ENCODE peak calls at places on chromosomes 6 and 20, in five cellular contexts. B is K562, W is A549, G is WTC11, O is HCT116. Z is an unnamed sample.

GRCh38 chr6:28053584-28053983 is 26.8 kb upstream of the ZNF165 start:
- DNase-seq in G (no peak), B (no peak), W (no peak), O (no peak), Z (no peak)

GRCh38 chr6:139338845-139339244 is 35.6 kb downstream of the CITED2 start:
- DNase-seq in W (no peak), B (no peak), G (no peak), O (no peak), Z (peak; percentile 97)

GRCh38 chr6:148891027-148891783 is 144.4 kb downstream of the UST start:
- DNase-seq in G (no peak), W (no peak), B (no peak), O (no peak), Z (no peak)

GRCh38 chr6:17714879-17715860 is 8.4 kb upstream of the NUP153 start:
- DNase-seq in B (peak; percentile 92), G (no peak), O (peak; percentile 74), W (peak; percentile 70), Z (peak; percentile 90)

GRCh38 chr6:131488780-131489179 is 84.2 kb upstream of the ARG1 start:
- DNase-seq in G (no peak), B (no peak), O (no peak), W (no peak), Z (no peak)

GRCh38 chr6:41072836-41073202 is at the start of gene NFYA:
- DNase-seq in W (no peak), O (no peak), B (no peak), G (peak; percentile 100), Z (no peak)

GRCh38 chr20:49279677-49280462 is 2.0 kb upstream of the ZNFX1 start:
- DNase-seq in B (peak; percentile 32), O (no peak), W (no peak), G (no peak), Z (peak; percentile 55)

GRCh38 chr6:31114970-31115849 is 610 bp downstream of the PSORS1C1 start:
- DNase-seq in G (no peak), W (peak; percentile 79), O (peak; percentile 58), B (peak; percentile 48), Z (peak; percentile 23)

GRCh38 chr6:168123165-168123911 is 44.3 kb upstream of the FRMD1 start:
- DNase-seq in W (no peak), O (no peak), B (no peak), G (no peak), Z (no peak)

GRCh38 chr6:119602215-119603178 is 252.9 kb upstream of the MAN1A1 start:
- DNase-seq in W (no peak), O (no peak), G (no peak), B (no peak), Z (no peak)

GRCh38 chr20:40508821-40509220 is 180.2 kb downstream of the MAFB start:
- DNase-seq in O (no peak), B (no peak), W (no peak), G (no peak), Z (no peak)

GRCh38 chr6:42450314-42451145 is 1.2 kb downstream of the TRERF1 start:
- DNase-seq in W (no peak), G (no peak), B (no peak), O (no peak), Z (peak; percentile 60)

GRCh38 chr6:56683882-56684281 is 41.2 kb upstream of the DST start:
- DNase-seq in W (peak; percentile 79), B (no peak), O (no peak), G (no peak), Z (no peak)

GRCh38 chr6:125821825-125822281 is 31.1 kb downstream of the NCOA7 start:
- DNase-seq in O (no peak), W (no peak), B (no peak), G (no peak), Z (no peak)

GRCh38 chr6:165846123-165846966 is 183.3 kb upstream of the PDE10A start:
- DNase-seq in G (no peak), B (no peak), W (no peak), O (no peak), Z (no peak)

GRCh38 chr6:5878792-5879191 is 127.9 kb downstream of the NRN1 start:
- DNase-seq in G (no peak), W (no peak), O (no peak), B (no peak), Z (no peak)

GRCh38 chr6:149138093-149138492 is 179.4 kb upstream of the TAB2 start:
- DNase-seq in O (no peak), B (no peak), G (no peak), W (no peak), Z (no peak)

GRCh38 chr6:42050897-42051653 is 751 bp downstream of the TAF8 start:
- DNase-seq in G (no peak), W (no peak), O (no peak), B (peak; percentile 48), Z (no peak)

GRCh38 chr20:50786703-50787102 is 8.2 kb upstream of the BCAS4 start:
- DNase-seq in B (no peak), O (no peak), W (no peak), G (no peak), Z (no peak)

GRCh38 chr6:110358536-110359148 is 493 bp upstream of the METTL24 start:
- DNase-seq in G (no peak), O (no peak), W (no peak), B (no peak), Z (no peak)

GRCh38 chr6:79841577-79842381 is 105.6 kb downstream of the ELOVL4 start:
- DNase-seq in W (no peak), B (peak; percentile 6), O (no peak), G (no peak), Z (peak; percentile 16)

GRCh38 chr20:39036011-39036410 is 73.9 kb downstream of the DHX35 start:
- DNase-seq in G (no peak), B (no peak), O (no peak), W (no peak), Z (no peak)

GRCh38 chr6:151058021-151058733 is 181.6 kb upstream of the AKAP12 start:
- DNase-seq in B (no peak), G (no peak), W (no peak), O (no peak), Z (no peak)

GRCh38 chr6:89970072-89970471 is 75.8 kb downstream of the GJA10 start:
- DNase-seq in B (no peak), W (no peak), G (no peak), O (no peak), Z (no peak)

GRCh38 chr6:22653980-22654610 is 84.7 kb downstream of the HDGFL1 start:
- DNase-seq in G (no peak), W (no peak), B (no peak), O (no peak), Z (no peak)

GRCh38 chr6:71290611-71291010 is 2.0 kb downstream of the OGFRL1 start:
- DNase-seq in O (no peak), W (no peak), G (no peak), B (no peak), Z (no peak)

GRCh38 chr6:37456126-37456525 is 23.1 kb downstream of the CMTR1 start:
- DNase-seq in W (no peak), G (no peak), B (no peak), O (no peak), Z (no peak)

GRCh38 chr6:15470746-15471145 is 192.1 kb downstream of the DTNBP1 start:
- DNase-seq in B (no peak), W (no peak), G (no peak), O (no peak), Z (no peak)

GRCh38 chr6:157653521-157653920 is 169.5 kb upstream of the SNX9 start:
- DNase-seq in B (no peak), O (no peak), W (no peak), G (no peak), Z (no peak)

GRCh38 chr6:157658301-157658700 is 164.7 kb upstream of the SNX9 start:
- DNase-seq in B (no peak), G (no peak), O (no peak), W (no peak), Z (no peak)

GRCh38 chr6:157655139-157655538 is 167.9 kb upstream of the SNX9 start:
- DNase-seq in G (no peak), B (no peak), O (no peak), W (no peak), Z (no peak)

GRCh38 chr6:157657754-157658153 is 165.3 kb upstream of the SNX9 start:
- DNase-seq in O (no peak), B (no peak), W (no peak), G (no peak), Z (no peak)

DNA sequence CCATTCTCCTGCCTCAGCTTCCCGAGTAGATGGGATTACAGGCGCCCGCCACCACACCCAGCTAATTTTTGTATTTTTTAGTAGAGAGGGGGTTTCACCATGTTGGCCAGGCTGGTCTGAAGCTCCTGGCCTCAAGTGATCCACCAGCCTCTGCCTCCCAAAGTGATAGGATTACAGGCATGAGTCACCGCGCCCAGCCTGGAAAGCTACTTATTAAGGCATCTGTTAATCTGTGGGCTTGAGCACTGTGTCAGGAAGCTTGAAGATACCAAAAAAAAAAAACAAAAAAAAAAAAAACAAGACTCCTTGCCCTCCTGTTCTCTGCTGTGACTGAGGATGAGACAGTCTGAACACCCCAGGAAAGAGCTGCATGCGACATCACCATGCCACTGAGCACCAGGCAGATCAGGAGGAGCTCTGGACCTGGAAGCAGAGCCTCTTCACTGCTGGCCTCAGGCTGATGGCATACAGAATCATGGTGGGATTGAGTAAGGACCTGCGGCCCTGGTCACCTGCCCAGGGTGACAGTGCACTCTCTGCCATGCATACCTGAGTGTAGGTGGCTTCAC is 166.5 kb upstream of the SNX9 start:
- DNase-seq in W (no peak), G (no peak), O (no peak), B (no peak), Z (no peak)
- TF ChIP-seq MAX in W (no peak), G (no peak), O (no peak), B (no peak), Z (no peak)

GRCh38 chr6:123055266-123055665 is 59.2 kb downstream of the CLVS2 start:
- DNase-seq in W (no peak), G (no peak), B (no peak), O (no peak), Z (no peak)
- TF ChIP-seq MAX in W (no peak), G (no peak), B (no peak), O (no peak), Z (no peak)

GRCh38 chr20:45775411-45775810 is 16.3 kb downstream of the WFDC3 start:
- DNase-seq in O (no peak), G (no peak), W (no peak), B (no peak), Z (no peak)
- TF ChIP-seq MAX in O (no peak), G (no peak), W (no peak), B (no peak), Z (no peak)

GRCh38 chr6:112441607-112442006 is 94.5 kb downstream of the RFPL4B start:
- DNase-seq in B (no peak), G (no peak), O (no peak), W (no peak), Z (no peak)

GRCh38 chr6:112443118-112443641 is 96.0 kb downstream of the RFPL4B start:
- DNase-seq in B (no peak), O (no peak), G (no peak), W (no peak), Z (no peak)

GRCh38 chr6:112439416-112439815 is 92.3 kb downstream of the RFPL4B start:
- DNase-seq in W (no peak), G (no peak), B (no peak), O (no peak), Z (no peak)

GRCh38 chr6:112439010-112439409 is 91.9 kb downstream of the RFPL4B start:
- DNase-seq in O (no peak), B (no peak), W (no peak), G (no peak), Z (no peak)

DNA sequence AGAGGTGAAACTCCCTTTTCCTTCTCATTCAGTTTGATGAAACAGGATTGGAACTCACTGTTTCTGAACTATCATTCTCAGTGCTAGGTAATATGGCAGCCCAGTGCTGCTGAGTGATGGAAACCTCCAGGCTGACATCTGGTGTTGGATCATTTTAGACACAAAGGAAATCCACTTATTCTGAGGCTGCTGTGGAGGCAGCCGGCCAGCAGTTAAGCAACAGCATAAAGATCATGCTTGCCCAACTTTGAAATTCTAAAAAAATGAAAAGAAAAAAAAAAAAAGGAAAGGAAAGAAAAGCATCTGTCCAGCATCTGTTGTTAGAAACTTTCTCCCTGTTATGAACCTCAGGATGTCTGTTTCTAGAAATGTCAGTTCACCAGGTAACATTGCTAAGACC is 96.5 kb downstream of the RFPL4B start:
- DNase-seq in W (no peak), B (no peak), O (no peak), G (no peak), Z (no peak)
- TF ChIP-seq MAX in W (no peak), B (no peak), O (no peak), G (no peak), Z (no peak)